ENCODE peak calls at places on chromosomes 4 and X, in seven cellular contexts. One of them, this sample, is unnamed.

GRCh38 chr4:157226601-157227000 is 6.1 kb downstream of the GRIA2 start:
- DNase-seq in mesenchymal stem cell: no peak
- DNase-seq in H1: no peak
- DNase-seq in mesendoderm: no peak
- DNase-seq in neuronal stem cell: no peak
- DNase-seq in H9: no peak
- DNase-seq in trophoblast cell: no peak
- DNase-seq in this sample: no peak

GRCh38 chr4:180909279-180909678 is 1333.9 kb upstream of the TENM3 start:
- DNase-seq in H9: peak; percentile 69
- DNase-seq in trophoblast cell: peak; percentile 26
- DNase-seq in neuronal stem cell: peak; percentile 1
- DNase-seq in H1: peak; percentile 27
- DNase-seq in mesendoderm: peak; percentile 79
- DNase-seq in mesenchymal stem cell: no peak
- DNase-seq in this sample: peak; percentile 22

GRCh38 chr4:82833696-82834313 is 35.2 kb upstream of the SCD5 start:
- DNase-seq in neuronal stem cell: no peak
- DNase-seq in trophoblast cell: peak; percentile 71
- DNase-seq in mesenchymal stem cell: peak; percentile 89
- DNase-seq in H9: no peak
- DNase-seq in mesendoderm: no peak
- DNase-seq in H1: no peak
- DNase-seq in this sample: peak; percentile 94

GRCh38 chr4:110292994-110293744 is 94.8 kb upstream of the ELOVL6 start:
- DNase-seq in mesendoderm: peak; percentile 26
- DNase-seq in mesenchymal stem cell: no peak
- DNase-seq in neuronal stem cell: no peak
- DNase-seq in trophoblast cell: peak; percentile 62
- DNase-seq in H1: no peak
- DNase-seq in H9: no peak
- DNase-seq in this sample: no peak

GRCh38 chrX:103215037-103215767 is at the start of gene BEX4:
- DNase-seq in H1: peak; percentile 46
- DNase-seq in neuronal stem cell: peak; percentile 58
- DNase-seq in H9: peak; percentile 96
- DNase-seq in mesendoderm: peak; percentile 65
- DNase-seq in trophoblast cell: peak; percentile 82
- DNase-seq in mesenchymal stem cell: peak; percentile 86
- DNase-seq in this sample: peak; percentile 41

GRCh38 chrX:101417981-101418841 is 10.2 kb downstream of the HNRNPH2 start:
- DNase-seq in mesenchymal stem cell: peak; percentile 55
- DNase-seq in H9: peak; percentile 74
- DNase-seq in H1: no peak
- DNase-seq in trophoblast cell: peak; percentile 28
- DNase-seq in mesendoderm: peak; percentile 77
- DNase-seq in neuronal stem cell: peak; percentile 59
- DNase-seq in this sample: no peak

GRCh38 chrX:24561121-24561520 is 86.0 kb downstream of the PCYT1B start:
- DNase-seq in neuronal stem cell: no peak
- DNase-seq in mesendoderm: peak; percentile 3
- DNase-seq in mesenchymal stem cell: no peak
- DNase-seq in trophoblast cell: no peak
- DNase-seq in H9: no peak
- DNase-seq in H1: no peak
- DNase-seq in this sample: peak; percentile 11

GRCh38 chrX:16002185-16002584 is 121.2 kb upstream of the GRPR start:
- DNase-seq in mesendoderm: peak; percentile 54
- DNase-seq in H9: no peak
- DNase-seq in H1: no peak
- DNase-seq in trophoblast cell: no peak
- DNase-seq in mesenchymal stem cell: no peak
- DNase-seq in neuronal stem cell: no peak
- DNase-seq in this sample: no peak

GRCh38 chr4:6324999-6325790 is 55.5 kb downstream of the WFS1 start:
- DNase-seq in mesendoderm: peak; percentile 56
- DNase-seq in H9: no peak
- DNase-seq in trophoblast cell: no peak
- DNase-seq in H1: no peak
- DNase-seq in mesenchymal stem cell: no peak
- DNase-seq in neuronal stem cell: no peak
- DNase-seq in this sample: no peak

GRCh38 chr4:70712150-70712549 is 9.6 kb upstream of the RUFY3 start:
- DNase-seq in H1: no peak
- DNase-seq in H9: no peak
- DNase-seq in neuronal stem cell: no peak
- DNase-seq in mesendoderm: no peak
- DNase-seq in trophoblast cell: no peak
- DNase-seq in mesenchymal stem cell: no peak
- DNase-seq in this sample: no peak

GRCh38 chr4:99645036-99645435 is 12.6 kb downstream of the C4orf54 start:
- DNase-seq in neuronal stem cell: peak; percentile 32
- DNase-seq in mesenchymal stem cell: no peak
- DNase-seq in mesendoderm: peak; percentile 57
- DNase-seq in H9: no peak
- DNase-seq in H1: peak; percentile 47
- DNase-seq in trophoblast cell: no peak
- DNase-seq in this sample: no peak

GRCh38 chrX:97070346-97070745 is 186.6 kb downstream of the RPA4 start:
- DNase-seq in mesenchymal stem cell: peak; percentile 0
- DNase-seq in neuronal stem cell: no peak
- DNase-seq in trophoblast cell: no peak
- DNase-seq in H9: no peak
- DNase-seq in mesendoderm: no peak
- DNase-seq in H1: no peak
- DNase-seq in this sample: peak; percentile 20

GRCh38 chr4:153488719-153489384 is 22.7 kb downstream of the TMEM131L start:
- DNase-seq in H1: no peak
- DNase-seq in H9: peak; percentile 54
- DNase-seq in neuronal stem cell: no peak
- DNase-seq in mesenchymal stem cell: no peak
- DNase-seq in trophoblast cell: no peak
- DNase-seq in mesendoderm: no peak
- DNase-seq in this sample: no peak

GRCh38 chr4:103498161-103499070 is 221.4 kb downstream of the TACR3 start:
- DNase-seq in mesenchymal stem cell: peak; percentile 90
- DNase-seq in mesendoderm: peak; percentile 79
- DNase-seq in H1: no peak
- DNase-seq in H9: no peak
- DNase-seq in neuronal stem cell: no peak
- DNase-seq in trophoblast cell: no peak
- DNase-seq in this sample: peak; percentile 4

GRCh38 chr4:185357220-185357619 is 38.5 kb downstream of the LRP2BP start:
- DNase-seq in mesendoderm: no peak
- DNase-seq in neuronal stem cell: no peak
- DNase-seq in trophoblast cell: peak; percentile 47
- DNase-seq in H1: no peak
- DNase-seq in mesenchymal stem cell: peak; percentile 18
- DNase-seq in H9: no peak
- DNase-seq in this sample: no peak

GRCh38 chr4:33831667-33832066 is 2412.6 kb downstream of the ARAP2 start:
- DNase-seq in neuronal stem cell: no peak
- DNase-seq in mesendoderm: no peak
- DNase-seq in H1: no peak
- DNase-seq in mesenchymal stem cell: peak; percentile 53
- DNase-seq in H9: no peak
- DNase-seq in trophoblast cell: no peak
- DNase-seq in this sample: peak; percentile 21

GRCh38 chr4:14596904-14597303 is 405.4 kb upstream of the CPEB2 start:
- DNase-seq in H9: peak; percentile 31
- DNase-seq in H1: peak; percentile 1
- DNase-seq in mesendoderm: peak; percentile 54
- DNase-seq in neuronal stem cell: no peak
- DNase-seq in trophoblast cell: peak; percentile 13
- DNase-seq in mesenchymal stem cell: no peak
- DNase-seq in this sample: no peak

GRCh38 chr4:173272987-173273386 is 61.2 kb downstream of the HMGB2 start:
- DNase-seq in mesendoderm: no peak
- DNase-seq in mesenchymal stem cell: peak; percentile 63
- DNase-seq in H1: no peak
- DNase-seq in H9: no peak
- DNase-seq in neuronal stem cell: no peak
- DNase-seq in trophoblast cell: no peak
- DNase-seq in this sample: peak; percentile 86

GRCh38 chr4:64200001-64200555 is 209.2 kb downstream of the TECRL start:
- DNase-seq in trophoblast cell: no peak
- DNase-seq in neuronal stem cell: no peak
- DNase-seq in H9: no peak
- DNase-seq in mesendoderm: no peak
- DNase-seq in H1: no peak
- DNase-seq in mesenchymal stem cell: peak; percentile 1
- DNase-seq in this sample: no peak

GRCh38 chr4:74522251-74522991 is 77.5 kb downstream of the AREG start:
- DNase-seq in H9: no peak
- DNase-seq in trophoblast cell: no peak
- DNase-seq in neuronal stem cell: no peak
- DNase-seq in mesendoderm: no peak
- DNase-seq in mesenchymal stem cell: peak; percentile 50
- DNase-seq in H1: no peak
- DNase-seq in this sample: peak; percentile 63

GRCh38 chrX:3219231-3219630 is 127.2 kb downstream of the MXRA5 start:
- DNase-seq in trophoblast cell: no peak
- DNase-seq in H9: no peak
- DNase-seq in mesenchymal stem cell: no peak
- DNase-seq in neuronal stem cell: no peak
- DNase-seq in H1: no peak
- DNase-seq in mesendoderm: no peak
- DNase-seq in this sample: no peak

GRCh38 chrX:3216581-3216980 is 129.9 kb downstream of the MXRA5 start:
- DNase-seq in neuronal stem cell: no peak
- DNase-seq in mesenchymal stem cell: no peak
- DNase-seq in H9: no peak
- DNase-seq in trophoblast cell: no peak
- DNase-seq in H1: no peak
- DNase-seq in mesendoderm: no peak
- DNase-seq in this sample: peak; percentile 20

GRCh38 chrX:3221643-3222042 is 124.8 kb downstream of the MXRA5 start:
- DNase-seq in trophoblast cell: no peak
- DNase-seq in H1: no peak
- DNase-seq in mesenchymal stem cell: no peak
- DNase-seq in neuronal stem cell: no peak
- DNase-seq in mesendoderm: no peak
- DNase-seq in H9: no peak
- DNase-seq in this sample: no peak

GRCh38 chrX:3218442-3218841 is 128.0 kb downstream of the MXRA5 start:
- DNase-seq in H1: no peak
- DNase-seq in H9: no peak
- DNase-seq in trophoblast cell: no peak
- DNase-seq in mesendoderm: no peak
- DNase-seq in mesenchymal stem cell: no peak
- DNase-seq in neuronal stem cell: no peak
- DNase-seq in this sample: no peak

DNA sequence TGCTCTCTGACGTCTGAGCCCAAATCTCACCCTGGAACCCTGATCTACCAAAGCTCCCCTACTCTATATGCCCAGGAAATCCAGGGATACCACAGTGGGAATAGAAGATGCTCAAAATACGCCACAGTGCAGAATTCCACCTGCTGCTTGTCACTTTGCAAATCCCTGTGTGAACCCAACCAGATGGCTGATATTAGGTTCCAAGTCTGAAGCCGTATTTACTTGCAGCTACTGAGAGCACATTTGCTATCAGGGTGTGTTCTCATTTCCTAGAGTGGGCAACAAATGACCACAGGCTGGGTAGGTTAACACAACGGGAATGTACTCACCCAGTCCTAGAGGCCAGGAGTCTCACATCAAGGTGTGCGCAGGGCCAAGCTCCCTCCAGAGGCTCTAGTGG is 126.8 kb downstream of the MXRA5 start:
- DNase-seq in neuronal stem cell: no peak
- DNase-seq in H1: no peak
- DNase-seq in mesenchymal stem cell: no peak
- DNase-seq in trophoblast cell: no peak
- DNase-seq in H9: no peak
- DNase-seq in mesendoderm: no peak
- DNase-seq in this sample: no peak
- H3K4ac ChIP-seq in neuronal stem cell: no peak overlapping the region
- H3K4ac ChIP-seq in H1: no peak overlapping the region
- H3K4ac ChIP-seq in mesenchymal stem cell: no peak overlapping the region
- H3K4ac ChIP-seq in trophoblast cell: no peak overlapping the region
- H3K4ac ChIP-seq in H9: no peak overlapping the region
- H3K4ac ChIP-seq in mesendoderm: no peak overlapping the region
- H3K4ac ChIP-seq in this sample: no peak overlapping the region

GRCh38 chr4:124330045-124330444 is 382.5 kb downstream of the ANKRD50 start:
- DNase-seq in trophoblast cell: no peak
- DNase-seq in neuronal stem cell: no peak
- DNase-seq in H1: no peak
- DNase-seq in H9: no peak
- DNase-seq in mesendoderm: no peak
- DNase-seq in mesenchymal stem cell: no peak
- DNase-seq in this sample: no peak
- H3K4ac ChIP-seq in trophoblast cell: no peak overlapping the region
- H3K4ac ChIP-seq in neuronal stem cell: no peak overlapping the region
- H3K4ac ChIP-seq in H1: no peak overlapping the region
- H3K4ac ChIP-seq in H9: no peak overlapping the region
- H3K4ac ChIP-seq in mesendoderm: no peak overlapping the region
- H3K4ac ChIP-seq in mesenchymal stem cell: no peak overlapping the region
- H3K4ac ChIP-seq in this sample: no peak overlapping the region

DNA sequence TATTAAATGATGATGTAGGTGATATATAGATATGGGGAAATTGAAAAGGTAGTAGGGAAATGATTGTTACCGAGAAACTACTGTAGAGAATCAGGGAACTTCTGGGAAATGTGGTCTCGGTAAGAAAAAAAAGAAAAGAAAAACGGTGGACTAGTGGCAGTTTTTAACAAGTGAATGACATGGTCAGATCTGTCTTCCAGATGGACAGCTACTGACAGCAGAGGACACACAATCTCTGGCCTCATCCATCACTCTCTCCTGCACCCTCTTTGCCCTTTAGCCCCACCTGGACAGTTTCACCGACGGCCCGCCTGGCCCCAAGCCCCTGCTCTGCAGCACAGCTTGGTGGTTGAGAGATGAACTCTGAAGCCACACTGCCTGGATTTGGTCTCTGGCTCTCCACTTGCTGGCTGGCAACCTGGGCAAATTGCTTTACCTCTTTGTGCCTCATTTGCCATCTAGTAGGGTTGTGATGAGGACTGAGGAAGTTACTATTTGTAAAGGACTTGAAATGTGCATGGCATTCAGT is 23.4 kb downstream of the RBM47 start:
- DNase-seq in neuronal stem cell: no peak
- DNase-seq in trophoblast cell: peak; percentile 27
- DNase-seq in H1: no peak
- DNase-seq in mesendoderm: no peak
- DNase-seq in H9: no peak
- DNase-seq in mesenchymal stem cell: no peak
- DNase-seq in this sample: no peak
- H3K4ac ChIP-seq in neuronal stem cell: no peak overlapping the region
- H3K4ac ChIP-seq in trophoblast cell: no peak overlapping the region
- H3K4ac ChIP-seq in H1: no peak overlapping the region
- H3K4ac ChIP-seq in mesendoderm: no peak overlapping the region
- H3K4ac ChIP-seq in H9: no peak overlapping the region
- H3K4ac ChIP-seq in mesenchymal stem cell: no peak overlapping the region
- H3K4ac ChIP-seq in this sample: no peak overlapping the region

DNA sequence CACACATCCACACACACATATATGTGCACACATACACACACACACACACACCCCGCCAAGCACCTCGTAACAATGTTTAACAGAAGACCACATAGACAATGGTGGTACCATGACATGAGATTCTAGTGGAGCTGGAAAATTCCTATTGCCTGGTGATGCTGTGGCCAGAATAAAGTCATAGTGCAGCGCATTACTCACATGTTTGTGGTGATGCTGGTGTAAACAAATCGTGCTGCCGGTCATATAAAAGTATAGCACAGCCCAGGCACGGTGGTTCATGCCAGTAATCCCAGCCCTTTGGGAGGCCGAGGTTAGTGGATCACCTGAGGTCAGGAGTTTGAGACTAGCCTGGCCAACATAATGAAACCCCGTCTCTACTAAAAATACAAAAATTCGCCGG is 275.2 kb downstream of the TRIML1 start:
- DNase-seq in H1: no peak
- DNase-seq in mesendoderm: no peak
- DNase-seq in neuronal stem cell: no peak
- DNase-seq in mesenchymal stem cell: peak; percentile 42
- DNase-seq in trophoblast cell: peak; percentile 37
- DNase-seq in H9: no peak
- DNase-seq in this sample: peak; percentile 34
- H3K4ac ChIP-seq in H1: no peak overlapping the region
- H3K4ac ChIP-seq in mesendoderm: no peak overlapping the region
- H3K4ac ChIP-seq in neuronal stem cell: no peak overlapping the region
- H3K4ac ChIP-seq in mesenchymal stem cell: no peak overlapping the region
- H3K4ac ChIP-seq in trophoblast cell: no peak overlapping the region
- H3K4ac ChIP-seq in H9: no peak overlapping the region
- H3K4ac ChIP-seq in this sample: peak overlapping the region; percentile 69